ENCODE peak calls at places on chromosomes 1 and 21, in five cellular contexts. Q is cardiac fibroblast, R is BJ, T is ovary, X is endothelial cell. K is an unnamed sample.

GRCh38 chr21:17610862-17611261 is 1.8 kb downstream of the BTG3 start:
- DNase-seq in Q (peak), R (no peak), T (peak), X (no peak), K (no peak)

GRCh38 chr1:33500547-33500946 is 28.1 kb downstream of the ZSCAN20 start:
- DNase-seq in Q (no peak), X (peak), T (no peak), R (no peak), K (no peak)

GRCh38 chr21:41651830-41652229 is 115.0 kb downstream of the RIPK4 start:
- DNase-seq in X (no peak), R (no peak), Q (no peak), T (peak), K (no peak)

GRCh38 chr1:40815420-40815819 is 31.8 kb downstream of the KCNQ4 start:
- DNase-seq in T (no peak), X (no peak), Q (no peak), R (no peak), K (no peak)

GRCh38 chr1:54172614-54173312 is 20.0 kb upstream of the CDCP2 start:
- DNase-seq in X (no peak), R (no peak), T (peak), Q (peak), K (no peak)

GRCh38 chr1:8702121-8702520 is 115.3 kb downstream of the RERE start:
- DNase-seq in T (no peak), X (peak), R (no peak), Q (peak), K (no peak)

GRCh38 chr1:206608108-206608698 is 4.1 kb downstream of the EIF2D start:
- DNase-seq in X (peak), Q (peak), T (no peak), R (no peak), K (peak)

GRCh38 chr1:94063379-94063778 is 57.6 kb downstream of the ABCA4 start:
- DNase-seq in X (no peak), R (no peak), T (peak), Q (peak), K (peak)

GRCh38 chr1:197173571-197174482 is 27.4 kb upstream of the ASPM start:
- DNase-seq in X (no peak), Q (peak), R (no peak), T (no peak), K (peak)

GRCh38 chr1:38585460-38585859 is 274.1 kb downstream of the RRAGC start:
- DNase-seq in R (no peak), X (no peak), T (no peak), Q (no peak), K (no peak)

GRCh38 chr1:155323729-155324040 is 3.0 kb downstream of the RUSC1 start:
- DNase-seq in R (peak), T (peak), X (peak), Q (peak), K (peak)

GRCh38 chr1:220956861-220957605 is 77.8 kb downstream of the HLX start:
- DNase-seq in X (no peak), T (no peak), R (peak), Q (peak), K (peak)

GRCh38 chr1:108512239-108513071 is 47.4 kb upstream of the EEIG2 start:
- DNase-seq in X (no peak), Q (peak), T (no peak), R (no peak), K (peak)

GRCh38 chr1:53992085-53992874 is 25.7 kb downstream of the LDLRAD1 start:
- DNase-seq in Q (no peak), R (no peak), X (no peak), T (no peak), K (no peak)

GRCh38 chr1:193456883-193457282 is 270.5 kb upstream of the B3GALT2 start:
- DNase-seq in X (no peak), R (no peak), Q (no peak), T (no peak), K (peak)

GRCh38 chr1:145885738-145886287 is at the start of gene ANKRD35:
- DNase-seq in X (peak), T (peak), Q (peak), R (no peak), K (peak)

GRCh38 chr21:46626536-46627302 is 8.8 kb upstream of the PRMT2 start:
- DNase-seq in Q (no peak), T (no peak), R (no peak), X (no peak), K (no peak)

GRCh38 chr1:39901486-39902120 is at the start of gene MYCL:
- DNase-seq in Q (no peak), R (no peak), X (peak), T (peak), K (peak)

GRCh38 chr1:155688318-155689121 is at the start of the genes DAP3 and YY1AP1:
- DNase-seq in X (peak), Q (peak), T (peak), R (peak), K (peak)

GRCh38 chr1:14424325-14425000 is 174.0 kb upstream of the KAZN start:
- DNase-seq in T (no peak), R (no peak), Q (no peak), X (no peak), K (no peak)

GRCh38 chr1:91980663-91981062 is 31.5 kb downstream of the BRDT start:
- DNase-seq in R (no peak), Q (no peak), X (no peak), T (no peak), K (no peak)

GRCh38 chr1:169892819-169893644 is 664 bp downstream of the SCYL3 start:
- DNase-seq in R (no peak), Q (peak), T (peak), X (no peak), K (no peak)

GRCh38 chr1:153212201-153212600 is 5.2 kb upstream of the PRR9 start:
- DNase-seq in R (no peak), T (no peak), X (no peak), Q (no peak), K (no peak)

GRCh38 chr1:91075233-91076135 is 53.6 kb upstream of the ZNF644 start:
- DNase-seq in R (no peak), X (no peak), T (no peak), Q (no peak), K (no peak)

GRCh38 chr1:214209260-214209808 is 71.6 kb upstream of the SMYD2 start:
- DNase-seq in X (no peak), T (no peak), Q (no peak), R (no peak), K (no peak)

GRCh38 chr1:100131623-100132022 is 1.1 kb downstream of the SASS6 start:
- DNase-seq in X (no peak), T (no peak), Q (no peak), R (no peak), K (no peak)

GRCh38 chr1:18976096-18976495 is 19.6 kb upstream of the IFFO2 start:
- DNase-seq in R (no peak), X (no peak), T (no peak), Q (no peak), K (no peak)

GRCh38 chr1:7042322-7043231 is 257.3 kb downstream of the CAMTA1 start:
- DNase-seq in T (no peak), R (no peak), X (no peak), Q (peak), K (peak)

GRCh38 chr1:224700915-224701531 is 84.9 kb downstream of the CNIH3 start:
- DNase-seq in R (no peak), X (peak), Q (peak), T (no peak), K (no peak)
- TF ChIP-seq CTCF in R (peak), X (no peak), Q (peak), T (no peak), K (peak)

GRCh38 chr1:22654692-22655091 is 1.7 kb downstream of the C1QB start:
- DNase-seq in Q (no peak), T (no peak), R (no peak), X (no peak), K (no peak)
- TF ChIP-seq CTCF in Q (no peak), T (no peak), R (no peak), X (peak), K (peak)

DNA sequence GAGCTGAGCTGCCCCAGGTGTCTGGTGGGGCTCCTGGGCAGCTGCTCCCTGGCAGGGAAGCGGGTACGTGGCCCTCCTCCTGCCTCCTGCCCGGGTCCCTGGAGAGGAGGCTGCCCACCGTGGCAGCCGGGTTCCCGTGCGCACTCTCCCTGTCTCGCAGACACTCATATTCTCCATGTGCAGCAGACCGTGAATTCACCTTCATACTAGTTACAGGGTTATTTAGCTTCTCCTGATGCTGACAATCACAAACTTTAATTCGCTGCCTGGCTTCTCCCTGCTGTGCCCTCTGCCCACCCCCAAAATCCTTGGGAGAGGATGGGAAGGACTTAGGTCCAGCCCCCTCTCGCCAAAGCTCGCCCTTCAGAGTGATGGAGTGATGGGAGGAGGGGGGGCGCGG is 95.3 kb downstream of the CASZ1 start:
- DNase-seq in Q (no peak), X (no peak), T (no peak), R (no peak), K (no peak)
- TF ChIP-seq CTCF in Q (no peak), X (no peak), T (no peak), R (no peak), K (no peak)

DNA sequence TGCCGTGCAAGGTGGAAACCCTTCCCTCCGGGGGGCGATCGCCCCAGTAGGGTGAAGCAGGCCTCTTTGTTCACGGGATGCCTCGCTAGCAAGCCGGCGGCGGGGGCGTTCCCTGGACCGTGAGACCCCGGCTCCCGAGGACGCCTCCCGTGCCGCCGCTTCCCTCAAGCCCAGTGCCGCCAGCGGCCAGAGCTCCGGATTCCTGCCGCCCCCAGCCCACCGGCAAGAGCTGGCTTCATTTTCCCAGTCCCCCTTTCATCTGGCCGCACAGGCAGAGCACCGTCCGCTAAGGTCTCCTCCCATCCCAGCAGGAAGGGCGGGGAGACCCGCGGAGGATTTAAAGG is 16.3 kb downstream of the IER5 start:
- DNase-seq in R (no peak), T (no peak), X (peak), Q (no peak), K (no peak)
- TF ChIP-seq CTCF in R (no peak), T (no peak), X (no peak), Q (no peak), K (peak)

GRCh38 chr1:233172201-233172600 is 123.3 kb downstream of the PCNX2 start:
- DNase-seq in R (no peak), X (no peak), Q (peak), T (no peak), K (peak)
- TF ChIP-seq CTCF in R (no peak), X (no peak), Q (peak), T (no peak), K (peak)

DNA sequence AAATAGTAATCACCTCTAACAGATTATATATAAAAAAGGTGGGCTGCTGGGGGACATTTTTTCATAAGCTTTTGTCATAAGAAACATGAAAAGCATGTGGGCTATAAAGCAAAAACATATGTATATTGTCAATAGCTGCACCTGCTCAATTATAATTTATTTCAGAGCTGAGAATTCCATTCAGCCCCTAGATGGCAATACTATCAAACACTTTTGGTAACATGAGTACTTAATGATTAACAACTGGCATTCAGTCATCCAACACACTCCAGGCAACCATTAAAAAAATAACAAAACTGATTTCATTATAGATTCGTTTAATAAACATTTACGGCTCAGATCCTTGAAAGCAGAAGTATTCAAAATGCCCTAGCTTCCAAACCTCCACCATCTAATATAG is 115.1 kb downstream of the KCTD3 start:
- DNase-seq in T (no peak), R (no peak), X (no peak), Q (no peak), K (peak)
- TF ChIP-seq CTCF in T (no peak), R (no peak), X (no peak), Q (no peak), K (peak)